ENCODE peak calls at places on chromosomes 16 and 17, in five cellular contexts. H, Y, M, S and G are unnamed samples.

GRCh38 chr16:72769876-72770275 is 278.1 kb downstream of the ZFHX3 start:
- DNase-seq in M (no peak), S (no peak), Y (no peak), H (no peak), G (no peak)

GRCh38 chr16:4373356-4373908 is 1.8 kb downstream of the VASN start:
- DNase-seq in Y (no peak), S (no peak), M (no peak), H (no peak), G (no peak)

GRCh38 chr16:87063543-87063942 is 253.6 kb downstream of the C16orf95 start:
- DNase-seq in M (no peak), S (no peak), Y (no peak), H (no peak), G (no peak)

GRCh38 chr16:49857423-49858181 is 1.7 kb upstream of the ZNF423 start:
- DNase-seq in H (no peak), Y (peak), M (peak), S (peak), G (peak)

GRCh38 chr16:68538880-68539701 is at the start of gene ZFP90:
- DNase-seq in H (no peak), Y (peak), M (peak), S (peak), G (peak)

GRCh38 chr16:11748404-11749254 is 6.0 kb upstream of the TXNDC11 start:
- DNase-seq in S (no peak), H (peak), Y (no peak), M (no peak), G (no peak)

GRCh38 chr17:9235346-9235745 is 214.0 kb downstream of the NTN1 start:
- DNase-seq in Y (no peak), S (no peak), M (no peak), H (no peak), G (no peak)

GRCh38 chr17:2227025-2227699 is 76.4 kb downstream of the SMG6 start:
- DNase-seq in Y (no peak), H (no peak), S (peak), M (no peak), G (no peak)

GRCh38 chr16:14538604-14539003 is 91.5 kb downstream of the PARN start:
- DNase-seq in M (no peak), Y (no peak), S (no peak), H (no peak), G (no peak)

GRCh38 chr16:27108051-27108770 is 41.5 kb downstream of the C16orf82 start:
- DNase-seq in H (no peak), S (no peak), M (no peak), Y (no peak), G (no peak)

GRCh38 chr17:4479340-4479981 is 19.2 kb upstream of the SPNS2 start:
- DNase-seq in S (no peak), Y (no peak), H (no peak), M (no peak), G (no peak)

GRCh38 chr16:57145046-57145963 is 40.5 kb downstream of the PSME3IP1 start:
- DNase-seq in S (no peak), H (no peak), M (no peak), Y (no peak), G (no peak)

GRCh38 chr16:58124601-58124915 is 4.6 kb downstream of the CFAP20 start:
- DNase-seq in Y (no peak), M (no peak), S (peak), H (no peak), G (no peak)

GRCh38 chr16:64122177-64122576 is 999.7 kb downstream of the CDH11 start:
- DNase-seq in S (no peak), H (no peak), M (no peak), Y (no peak), G (no peak)

GRCh38 chr16:56631832-56632159 is 663 bp upstream of the MT1M start:
- DNase-seq in M (no peak), S (no peak), H (no peak), Y (no peak), G (no peak)

GRCh38 chr16:84911490-84912216 is 91.9 kb downstream of the CRISPLD2 start:
- DNase-seq in M (no peak), Y (no peak), S (no peak), H (no peak), G (no peak)

GRCh38 chr17:17528696-17529652 is 32.8 kb upstream of the RASD1 start:
- DNase-seq in M (no peak), S (no peak), Y (no peak), H (no peak), G (no peak)

GRCh38 chr17:66775881-66776400 is 59.0 kb upstream of the CACNG5 start:
- DNase-seq in Y (no peak), M (no peak), H (no peak), S (no peak), G (no peak)

GRCh38 chr17:364308-364707 is 11.7 kb upstream of the RPH3AL start:
- DNase-seq in H (no peak), Y (no peak), M (no peak), S (no peak), G (no peak)

GRCh38 chr16:20850981-20851380 is 44.7 kb downstream of the REXO5 start:
- DNase-seq in M (no peak), H (no peak), S (no peak), Y (no peak), G (no peak)

GRCh38 chr17:68020451-68020779 is 15.1 kb upstream of the KPNA2 start:
- DNase-seq in H (no peak), Y (no peak), M (no peak), S (no peak), G (peak)

GRCh38 chr16:83882118-83882879 is 16.6 kb upstream of the MLYCD start:
- DNase-seq in Y (no peak), S (no peak), H (no peak), M (no peak), G (no peak)

GRCh38 chr16:14337303-14338191 is 266.4 kb downstream of the MRTFB start:
- DNase-seq in Y (no peak), M (no peak), H (no peak), S (peak), G (no peak)

GRCh38 chr17:59366773-59367656 is 35.6 kb downstream of the YPEL2 start:
- DNase-seq in S (peak), H (no peak), M (no peak), Y (no peak), G (no peak)

GRCh38 chr17:76088041-76088867 is 9.3 kb downstream of the ZACN start:
- DNase-seq in M (no peak), Y (no peak), S (no peak), H (no peak), G (no peak)

GRCh38 chr16:89711601-89712475 is 8.9 kb downstream of the VPS9D1 start:
- DNase-seq in Y (peak), S (peak), H (no peak), M (peak), G (peak)

GRCh38 chr17:6257339-6257738 is 177.6 kb downstream of the AIPL1 start:
- DNase-seq in M (no peak), Y (no peak), S (no peak), H (peak), G (no peak)

GRCh38 chr17:17149520-17150449 is 56.3 kb downstream of the PLD6 start:
- DNase-seq in Y (no peak), M (no peak), S (no peak), H (no peak), G (no peak)

GRCh38 chr16:29674188-29674587 is 4.8 kb upstream of the QPRT start:
- DNase-seq in M (no peak), H (no peak), Y (no peak), S (no peak), G (no peak)

GRCh38 chr16:85372627-85373372 is 240.3 kb upstream of the GSE1 start:
- DNase-seq in Y (no peak), H (peak), S (peak), M (no peak), G (no peak)

GRCh38 chr17:41885733-41886132 is 20.5 kb upstream of the KLHL11 start:
- DNase-seq in S (no peak), H (no peak), M (no peak), Y (peak), G (no peak)

GRCh38 chr17:74281799-74282198 is 7.8 kb downstream of the DNAI2 start:
- DNase-seq in M (no peak), S (no peak), Y (no peak), H (no peak), G (no peak)

GRCh38 chr16:16805809-16806208 is 426.9 kb downstream of the NPIPA7 start:
- DNase-seq in S (no peak), M (no peak), Y (no peak), H (no peak), G (no peak)

GRCh38 chr17:40024901-40025300 is 9.7 kb downstream of the CSF3 start:
- DNase-seq in M (no peak), H (no peak), Y (no peak), S (peak), G (no peak)

GRCh38 chr17:69711504-69711903 is 297.0 kb downstream of the MAP2K6 start:
- DNase-seq in S (no peak), H (no peak), M (no peak), Y (no peak), G (no peak)
- TF ChIP-seq CTCF in S (no peak), H (no peak), M (no peak), Y (no peak), G (no peak)

DNA sequence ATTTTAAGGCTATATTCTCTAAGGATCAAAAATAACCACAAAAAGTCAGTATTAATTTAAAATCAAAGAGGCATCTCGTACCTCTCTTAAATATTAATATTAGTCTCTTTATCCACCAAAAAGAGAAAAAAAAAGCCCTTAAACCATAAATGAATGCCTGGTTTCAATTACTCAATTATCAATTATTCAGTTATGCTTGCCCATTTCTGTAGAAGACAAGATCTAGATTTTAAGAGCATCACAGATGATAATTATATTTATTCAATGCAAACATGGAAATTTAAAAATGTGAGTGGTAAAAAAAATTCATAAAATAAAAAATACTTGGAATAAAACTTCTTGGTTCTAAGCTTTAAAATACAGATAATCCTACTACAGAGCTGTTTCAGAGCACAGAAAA is 125.7 kb upstream of the CORO6 start:
- DNase-seq in S (no peak), H (no peak), M (no peak), Y (no peak), G (no peak)
- TF ChIP-seq CTCF in S (no peak), H (no peak), M (no peak), Y (no peak), G (no peak)

GRCh38 chr16:54286330-54287017 is at the start of gene IRX3:
- DNase-seq in S (peak), M (peak), Y (peak), H (peak), G (peak)

GRCh38 chr16:54284319-54284930 is 2.2 kb downstream of the IRX3 start:
- DNase-seq in S (no peak), Y (no peak), M (no peak), H (no peak), G (peak)

GRCh38 chr16:54284931-54285413 is 1.6 kb downstream of the IRX3 start:
- DNase-seq in S (no peak), H (no peak), M (no peak), Y (no peak), G (no peak)

GRCh38 chr16:54286067-54286329 is 589 bp downstream of the IRX3 start:
- DNase-seq in H (no peak), M (no peak), Y (no peak), S (no peak), G (no peak)

DNA sequence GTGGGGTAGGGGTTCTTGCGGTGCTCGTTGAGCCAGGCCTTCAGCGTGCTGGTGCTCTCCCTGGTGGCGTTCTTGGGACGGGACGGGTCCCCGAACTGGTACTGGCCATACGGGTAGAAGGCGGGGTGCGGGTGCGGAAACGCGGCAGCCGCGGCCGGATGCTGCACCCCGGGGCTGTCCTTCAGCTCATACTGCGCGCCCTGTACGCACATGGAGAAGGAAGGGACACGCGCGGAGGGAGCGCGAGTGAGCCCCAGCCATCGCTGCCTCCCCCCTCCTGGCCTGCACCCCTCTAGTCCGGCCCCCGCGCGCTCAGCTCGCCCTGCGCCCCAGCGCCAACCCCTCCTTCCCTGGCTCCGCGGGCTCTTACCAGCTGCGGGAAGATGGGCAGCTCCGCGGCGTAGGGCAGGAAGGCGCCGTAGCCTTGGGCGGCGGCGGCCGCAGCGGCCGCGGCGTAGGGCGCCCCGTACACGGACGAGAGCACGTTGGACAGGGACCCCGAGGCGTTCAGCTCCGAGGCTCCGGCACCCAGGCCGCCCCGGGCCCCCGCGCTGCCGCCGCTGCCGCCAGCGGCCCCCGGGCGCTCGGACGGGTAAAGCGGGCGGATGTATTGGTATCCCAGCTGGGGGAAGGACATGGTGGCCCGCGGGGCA is 1.0 kb downstream of the IRX3 start:
- DNase-seq in Y (no peak), H (no peak), M (no peak), S (no peak), G (peak)
- TF ChIP-seq CTCF in Y (no peak), H (no peak), M (no peak), S (no peak), G (no peak)

DNA sequence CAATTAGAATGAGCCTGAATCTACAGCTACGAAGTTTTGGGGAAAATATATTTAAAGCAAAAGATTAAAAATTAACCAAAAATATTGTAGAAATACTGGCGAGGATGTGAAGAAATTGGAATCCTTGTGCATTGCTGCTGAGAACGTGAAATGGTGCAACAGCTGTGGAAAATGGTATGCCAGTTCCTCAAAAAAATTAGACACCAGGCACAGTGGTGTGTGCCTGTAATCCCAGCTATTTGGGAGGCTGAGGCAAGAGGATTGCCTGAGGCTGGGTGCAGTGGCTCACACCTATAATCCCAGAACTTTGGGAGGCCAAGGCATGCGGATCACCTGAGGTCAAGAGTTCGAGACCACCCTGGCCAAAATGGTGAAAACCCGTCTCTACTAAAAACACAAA is 119.9 kb upstream of the TMEM97 start:
- DNase-seq in H (no peak), S (no peak), Y (no peak), M (no peak), G (no peak)
- TF ChIP-seq CTCF in H (no peak), S (no peak), Y (no peak), M (no peak), G (no peak)

GRCh38 chr16:88527186-88527936 is 42.8 kb upstream of the ZC3H18 start:
- DNase-seq in M (peak), H (no peak), S (peak), Y (peak), G (peak)
- TF ChIP-seq CTCF in M (peak), H (peak), S (peak), Y (peak), G (peak)

GRCh38 chr17:44083250-44083849 is 12.8 kb downstream of the G6PC3 start:
- DNase-seq in M (peak), H (no peak), Y (peak), S (peak), G (no peak)
- TF ChIP-seq CTCF in M (peak), H (peak), Y (peak), S (peak), G (peak)